ENCODE peak calls at places on chromosome 7, in eight cellular contexts. E is posterior vena cava; N is T-helper 2 cell; T is GM19239; X is ELF-1; L is MV-4-11; P is CD4-positive, alpha-beta T cell; H is fibroblast of the conjunctiva. J is an unnamed sample.

GRCh38 chr7:83738436-83738835 is 89.5 kb upstream of the SEMA3E start:
- DNase-seq in X (no peak), N (no peak), E (no peak), P (no peak), H (no peak), L (no peak), T (no peak), J (no peak)

GRCh38 chr7:4842302-4843064 is 19.3 kb downstream of the PAPOLB start:
- DNase-seq in T (no peak), X (no peak), P (no peak), E (no peak), H (no peak), N (no peak), L (no peak), J (no peak)

GRCh38 chr7:33793616-33794015 is 111.7 kb upstream of the BMPER start:
- DNase-seq in N (no peak), T (no peak), L (no peak), H (no peak), E (no peak), X (no peak), P (no peak), J (no peak)

GRCh38 chr7:134186801-134187200 is 59.7 kb downstream of the LRGUK start:
- DNase-seq in E (no peak), L (no peak), H (no peak), N (no peak), P (no peak), X (no peak), T (no peak), J (no peak)

GRCh38 chr7:79880312-79880711 is 254.3 kb upstream of the GNAI1 start:
- DNase-seq in P (no peak), H (no peak), L (no peak), T (no peak), E (no peak), X (no peak), N (no peak), J (no peak)

GRCh38 chr7:29593458-29593857 is 29.8 kb downstream of the PRR15 start:
- DNase-seq in N (no peak), P (no peak), E (no peak), X (no peak), T (no peak), L (no peak), H (no peak), J (no peak)

GRCh38 chr7:118311121-118311803 is 86.8 kb downstream of the ANKRD7 start:
- DNase-seq in H (peak), N (no peak), E (no peak), X (no peak), T (no peak), L (peak), P (no peak), J (no peak)

GRCh38 chr7:70589010-70589409 is 542.9 kb upstream of the GALNT17 start:
- DNase-seq in T (no peak), P (no peak), E (no peak), X (no peak), H (no peak), N (no peak), L (no peak), J (no peak)

GRCh38 chr7:2173184-2173827 is 59.4 kb downstream of the MAD1L1 start:
- DNase-seq in L (no peak), T (no peak), P (no peak), H (no peak), N (no peak), X (no peak), E (no peak), J (no peak)

GRCh38 chr7:87528733-87529132 is 53.3 kb upstream of the ABCB4 start:
- DNase-seq in H (no peak), T (no peak), L (no peak), E (no peak), P (no peak), X (no peak), N (no peak), J (no peak)

GRCh38 chr7:15921576-15921975 is 235.1 kb upstream of the MEOX2 start:
- DNase-seq in L (no peak), H (no peak), P (no peak), T (no peak), N (no peak), E (no peak), X (no peak), J (no peak)

GRCh38 chr7:107370816-107371215 is 99.0 kb upstream of the GPR22 start:
- DNase-seq in N (no peak), L (no peak), T (no peak), P (no peak), E (no peak), H (no peak), X (no peak), J (no peak)

GRCh38 chr7:158024881-158025280 is 562.7 kb downstream of the PTPRN2 start:
- DNase-seq in N (no peak), T (no peak), H (no peak), P (no peak), L (no peak), X (no peak), E (no peak), J (no peak)

GRCh38 chr7:151166629-151167196 is 781 bp downstream of the GBX1 start:
- DNase-seq in T (no peak), L (no peak), H (no peak), X (peak), E (peak), P (no peak), N (no peak), J (no peak)